ENCODE peak calls at places on chromosomes 4 and X, in six cellular contexts. One of them, this sample, is unnamed.

GRCh38 chrX:68762649-68763268 is 66.1 kb upstream of the EFNB1 start:
- DNase-seq in H9: no peak
- DNase-seq in IMR-90: no peak
- DNase-seq in mesenchymal stem cell: no peak
- DNase-seq in neuronal stem cell: no peak
- DNase-seq in H1: no peak
- DNase-seq in this sample: no peak

GRCh38 chr4:176193898-176194297 is 1.5 kb downstream of the SPATA4 start:
- DNase-seq in H1: no peak
- DNase-seq in IMR-90: peak
- DNase-seq in neuronal stem cell: no peak
- DNase-seq in H9: no peak
- DNase-seq in mesenchymal stem cell: peak
- DNase-seq in this sample: no peak

GRCh38 chrX:49272426-49272825 is 2.8 kb downstream of the PPP1R3F start:
- DNase-seq in H1: no peak
- DNase-seq in mesenchymal stem cell: no peak
- DNase-seq in neuronal stem cell: no peak
- DNase-seq in H9: no peak
- DNase-seq in IMR-90: no peak
- DNase-seq in this sample: no peak

GRCh38 chrX:10296581-10296980 is 139.8 kb downstream of the CLCN4 start:
- DNase-seq in H1: no peak
- DNase-seq in neuronal stem cell: no peak
- DNase-seq in IMR-90: peak
- DNase-seq in H9: no peak
- DNase-seq in mesenchymal stem cell: peak
- DNase-seq in this sample: no peak

GRCh38 chrX:50403903-50404302 is 66.7 kb downstream of the DGKK start:
- DNase-seq in H9: no peak
- DNase-seq in H1: no peak
- DNase-seq in mesenchymal stem cell: no peak
- DNase-seq in IMR-90: no peak
- DNase-seq in neuronal stem cell: no peak
- DNase-seq in this sample: peak

GRCh38 chrX:109270580-109271484 is 211.1 kb downstream of the GUCY2F start:
- DNase-seq in H9: no peak
- DNase-seq in mesenchymal stem cell: no peak
- DNase-seq in IMR-90: no peak
- DNase-seq in neuronal stem cell: no peak
- DNase-seq in H1: no peak
- DNase-seq in this sample: no peak

GRCh38 chrX:68912113-68912980 is 83.5 kb downstream of the EFNB1 start:
- DNase-seq in mesenchymal stem cell: peak
- DNase-seq in H1: peak
- DNase-seq in IMR-90: no peak
- DNase-seq in neuronal stem cell: peak
- DNase-seq in H9: peak
- DNase-seq in this sample: peak

GRCh38 chr4:8228319-8229250 is 29.5 kb downstream of the SH3TC1 start:
- DNase-seq in mesenchymal stem cell: peak
- DNase-seq in neuronal stem cell: no peak
- DNase-seq in IMR-90: peak
- DNase-seq in H9: no peak
- DNase-seq in H1: no peak
- DNase-seq in this sample: peak

GRCh38 chr4:185711764-185712163 is 100.2 kb downstream of the SORBS2 start:
- DNase-seq in H9: no peak
- DNase-seq in H1: no peak
- DNase-seq in mesenchymal stem cell: peak
- DNase-seq in neuronal stem cell: no peak
- DNase-seq in IMR-90: peak
- DNase-seq in this sample: no peak

GRCh38 chr4:41992967-41993857 is 2.9 kb downstream of the SLC30A9 start:
- DNase-seq in H9: no peak
- DNase-seq in H1: no peak
- DNase-seq in mesenchymal stem cell: no peak
- DNase-seq in IMR-90: no peak
- DNase-seq in neuronal stem cell: no peak
- DNase-seq in this sample: no peak

GRCh38 chr4:8853249-8853648 is 18.4 kb downstream of the HMX1 start:
- DNase-seq in H9: no peak
- DNase-seq in IMR-90: no peak
- DNase-seq in H1: no peak
- DNase-seq in mesenchymal stem cell: no peak
- DNase-seq in neuronal stem cell: no peak
- DNase-seq in this sample: no peak

GRCh38 chrX:38672646-38673045 is 111.3 kb downstream of the TSPAN7 start:
- DNase-seq in IMR-90: no peak
- DNase-seq in neuronal stem cell: no peak
- DNase-seq in mesenchymal stem cell: no peak
- DNase-seq in H9: no peak
- DNase-seq in H1: no peak
- DNase-seq in this sample: no peak

GRCh38 chrX:16869393-16870094 is 618 bp downstream of the RBBP7 start:
- DNase-seq in mesenchymal stem cell: peak
- DNase-seq in IMR-90: peak
- DNase-seq in H9: peak
- DNase-seq in H1: peak
- DNase-seq in neuronal stem cell: peak
- DNase-seq in this sample: peak

GRCh38 chr4:189784651-189785050 is 156.0 kb upstream of the FRG1 start:
- DNase-seq in mesenchymal stem cell: no peak
- DNase-seq in neuronal stem cell: no peak
- DNase-seq in H1: no peak
- DNase-seq in IMR-90: no peak
- DNase-seq in H9: no peak
- DNase-seq in this sample: no peak

GRCh38 chr4:173761938-173762337 is 231.9 kb upstream of the HAND2 start:
- DNase-seq in neuronal stem cell: no peak
- DNase-seq in H1: no peak
- DNase-seq in mesenchymal stem cell: no peak
- DNase-seq in H9: no peak
- DNase-seq in IMR-90: no peak
- DNase-seq in this sample: no peak

GRCh38 chrX:108396188-108396885 is 41.9 kb downstream of the COL4A6 start:
- DNase-seq in neuronal stem cell: no peak
- DNase-seq in mesenchymal stem cell: peak
- DNase-seq in H9: peak
- DNase-seq in IMR-90: peak
- DNase-seq in H1: no peak
- DNase-seq in this sample: peak

GRCh38 chr4:39068907-39069306 is 6.9 kb downstream of the KLHL5 start:
- DNase-seq in IMR-90: no peak
- DNase-seq in neuronal stem cell: no peak
- DNase-seq in mesenchymal stem cell: no peak
- DNase-seq in H9: no peak
- DNase-seq in H1: no peak
- DNase-seq in this sample: no peak

GRCh38 chr4:128191115-128191897 is 96.3 kb downstream of the PGRMC2 start:
- DNase-seq in H1: peak
- DNase-seq in H9: peak
- DNase-seq in mesenchymal stem cell: peak
- DNase-seq in neuronal stem cell: peak
- DNase-seq in IMR-90: peak
- DNase-seq in this sample: peak

GRCh38 chr4:95095352-95095974 is 337.7 kb downstream of the BMPR1B start:
- DNase-seq in H1: no peak
- DNase-seq in neuronal stem cell: no peak
- DNase-seq in IMR-90: peak
- DNase-seq in H9: no peak
- DNase-seq in mesenchymal stem cell: peak
- DNase-seq in this sample: peak

GRCh38 chr4:186203391-186203802 is 12.0 kb downstream of the CYP4V2 start:
- DNase-seq in neuronal stem cell: no peak
- DNase-seq in IMR-90: peak
- DNase-seq in mesenchymal stem cell: no peak
- DNase-seq in H1: no peak
- DNase-seq in H9: no peak
- DNase-seq in this sample: peak

GRCh38 chr4:101191302-101192098 is 155.8 kb downstream of the PPP3CA start:
- DNase-seq in IMR-90: peak
- DNase-seq in H9: peak
- DNase-seq in mesenchymal stem cell: peak
- DNase-seq in neuronal stem cell: no peak
- DNase-seq in H1: peak
- DNase-seq in this sample: peak

GRCh38 chr4:6469144-6469543 is 3.3 kb downstream of the PPP2R2C start:
- DNase-seq in neuronal stem cell: no peak
- DNase-seq in H9: peak
- DNase-seq in IMR-90: no peak
- DNase-seq in H1: no peak
- DNase-seq in mesenchymal stem cell: no peak
- DNase-seq in this sample: no peak
- H2BK15ac ChIP-seq in neuronal stem cell: no peak
- H2BK15ac ChIP-seq in H9: no peak
- H2BK15ac ChIP-seq in IMR-90: no peak
- H2BK15ac ChIP-seq in H1: no peak
- H2BK15ac ChIP-seq in mesenchymal stem cell: no peak
- H2BK15ac ChIP-seq in this sample: no peak

GRCh38 chrX:40727599-40728252 is 7.6 kb downstream of the MED14 start:
- DNase-seq in IMR-90: no peak
- DNase-seq in mesenchymal stem cell: no peak
- DNase-seq in neuronal stem cell: no peak
- DNase-seq in H9: no peak
- DNase-seq in H1: no peak
- DNase-seq in this sample: no peak

GRCh38 chrX:40734956-40735317 is 405 bp downstream of the MED14 start:
- DNase-seq in H9: no peak
- DNase-seq in neuronal stem cell: no peak
- DNase-seq in IMR-90: no peak
- DNase-seq in H1: no peak
- DNase-seq in mesenchymal stem cell: peak
- DNase-seq in this sample: no peak

GRCh38 chrX:40727093-40727492 is 8.2 kb downstream of the MED14 start:
- DNase-seq in mesenchymal stem cell: no peak
- DNase-seq in H9: no peak
- DNase-seq in H1: no peak
- DNase-seq in IMR-90: no peak
- DNase-seq in neuronal stem cell: no peak
- DNase-seq in this sample: no peak

GRCh38 chrX:40733691-40734090 is 1.7 kb downstream of the MED14 start:
- DNase-seq in IMR-90: no peak
- DNase-seq in mesenchymal stem cell: peak
- DNase-seq in H1: no peak
- DNase-seq in H9: no peak
- DNase-seq in neuronal stem cell: no peak
- DNase-seq in this sample: peak

GRCh38 chrX:40729923-40730584 is 5.3 kb downstream of the MED14 start:
- DNase-seq in H9: no peak
- DNase-seq in IMR-90: no peak
- DNase-seq in neuronal stem cell: no peak
- DNase-seq in mesenchymal stem cell: no peak
- DNase-seq in H1: no peak
- DNase-seq in this sample: no peak
- H3K4ac ChIP-seq in H9: no peak
- H3K4ac ChIP-seq in IMR-90: no peak
- H3K4ac ChIP-seq in neuronal stem cell: no peak
- H3K4ac ChIP-seq in mesenchymal stem cell: no peak
- H3K4ac ChIP-seq in H1: no peak
- H3K4ac ChIP-seq in this sample: no peak

GRCh38 chr4:79851625-79852304 is 221.3 kb downstream of the ANTXR2 start:
- DNase-seq in mesenchymal stem cell: no peak
- DNase-seq in H1: no peak
- DNase-seq in neuronal stem cell: no peak
- DNase-seq in IMR-90: peak
- DNase-seq in H9: no peak
- DNase-seq in this sample: no peak

GRCh38 chr4:79852305-79852730 is 220.7 kb downstream of the ANTXR2 start:
- DNase-seq in H9: peak
- DNase-seq in mesenchymal stem cell: peak
- DNase-seq in H1: no peak
- DNase-seq in IMR-90: peak
- DNase-seq in neuronal stem cell: no peak
- DNase-seq in this sample: peak

GRCh38 chr4:79857811-79858210 is 215.2 kb downstream of the ANTXR2 start:
- DNase-seq in IMR-90: no peak
- DNase-seq in neuronal stem cell: no peak
- DNase-seq in H1: no peak
- DNase-seq in mesenchymal stem cell: no peak
- DNase-seq in H9: no peak
- DNase-seq in this sample: no peak

GRCh38 chr4:79856196-79856595 is 216.8 kb downstream of the ANTXR2 start:
- DNase-seq in H9: no peak
- DNase-seq in mesenchymal stem cell: no peak
- DNase-seq in neuronal stem cell: no peak
- DNase-seq in H1: no peak
- DNase-seq in IMR-90: no peak
- DNase-seq in this sample: no peak

DNA sequence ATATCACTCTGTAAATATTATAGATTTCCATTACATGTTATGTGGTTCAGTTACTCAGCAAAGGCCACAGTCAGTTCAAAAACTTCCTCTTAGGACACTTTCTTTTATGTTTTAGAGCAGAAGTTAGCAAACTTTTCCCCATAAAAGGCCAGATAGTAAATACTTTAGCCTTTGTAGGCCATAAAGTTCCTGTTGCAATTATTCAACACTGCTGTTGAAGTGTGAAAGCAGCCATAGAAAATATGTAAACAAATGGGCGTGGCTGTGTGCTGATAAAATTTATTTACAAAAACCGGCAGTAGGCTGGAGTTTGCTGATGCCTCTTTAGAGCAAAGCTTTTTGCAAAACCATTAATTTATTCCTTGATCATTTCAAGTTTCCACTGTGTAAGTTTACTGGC is 217.9 kb downstream of the ANTXR2 start:
- DNase-seq in IMR-90: peak
- DNase-seq in neuronal stem cell: no peak
- DNase-seq in H1: no peak
- DNase-seq in mesenchymal stem cell: peak
- DNase-seq in H9: no peak
- DNase-seq in this sample: no peak
- H2BK15ac ChIP-seq in IMR-90: no peak
- H2BK15ac ChIP-seq in neuronal stem cell: no peak
- H2BK15ac ChIP-seq in H1: no peak
- H2BK15ac ChIP-seq in mesenchymal stem cell: no peak
- H2BK15ac ChIP-seq in H9: no peak
- H2BK15ac ChIP-seq in this sample: no peak

GRCh38 chrX:96688789-96689188 is 4.1 kb downstream of the DIAPH2 start:
- DNase-seq in H9: no peak
- DNase-seq in mesenchymal stem cell: no peak
- DNase-seq in H1: no peak
- DNase-seq in IMR-90: no peak
- DNase-seq in neuronal stem cell: no peak
- DNase-seq in this sample: peak

GRCh38 chrX:96682516-96682915 is 2.1 kb upstream of the DIAPH2 start:
- DNase-seq in neuronal stem cell: no peak
- DNase-seq in H1: no peak
- DNase-seq in IMR-90: no peak
- DNase-seq in H9: no peak
- DNase-seq in mesenchymal stem cell: no peak
- DNase-seq in this sample: no peak

GRCh38 chrX:96683997-96684338 is 674 bp upstream of the DIAPH2 start:
- DNase-seq in IMR-90: no peak
- DNase-seq in H9: no peak
- DNase-seq in H1: no peak
- DNase-seq in mesenchymal stem cell: peak
- DNase-seq in neuronal stem cell: no peak
- DNase-seq in this sample: no peak

GRCh38 chrX:96684339-96685204 is at the start of gene DIAPH2:
- DNase-seq in mesenchymal stem cell: peak
- DNase-seq in H9: peak
- DNase-seq in H1: peak
- DNase-seq in neuronal stem cell: peak
- DNase-seq in IMR-90: peak
- DNase-seq in this sample: peak

GRCh38 chrX:96685205-96686099 is 810 bp downstream of the DIAPH2 start:
- DNase-seq in H9: peak
- DNase-seq in mesenchymal stem cell: peak
- DNase-seq in IMR-90: peak
- DNase-seq in neuronal stem cell: no peak
- DNase-seq in H1: peak
- DNase-seq in this sample: peak
- H3K4ac ChIP-seq in H9: no peak
- H3K4ac ChIP-seq in mesenchymal stem cell: peak
- H3K4ac ChIP-seq in IMR-90: peak
- H3K4ac ChIP-seq in neuronal stem cell: no peak
- H3K4ac ChIP-seq in H1: no peak
- H3K4ac ChIP-seq in this sample: peak

This sample was measured in mesendoderm.